ENCODE peak calls at places on chromosomes 16 and 17, in ten cellular contexts. D is mucosa of descending colon, B is PC-9, I is NCI-H1105, C is cardiac fibroblast, P is lung, X is GM19239, O is left ventricle myocardium inferior, N is neural progenitor cell, Q is psoas muscle. T is an unnamed sample.

GRCh38 chr16:9739301-9739700 is 442.9 kb downstream of the GRIN2A start:
- DNase-seq in N (no peak), D (no peak), C (no peak), I (no peak), B (no peak), O (no peak), P (no peak), X (no peak), Q (no peak), T (no peak)

GRCh38 chr17:47698749-47699535 is 5.0 kb downstream of the TBKBP1 start:
- DNase-seq in Q (peak; percentile 51), I (no peak), N (peak; percentile 75), B (peak; percentile 61), C (peak; percentile 63), D (peak; percentile 78), P (peak; percentile 70), O (peak; percentile 55), X (peak; percentile 87), T (no peak)

GRCh38 chr17:2700491-2701141 is 10.9 kb downstream of the CLUH start:
- DNase-seq in P (no peak), O (peak; percentile 10), N (no peak), C (no peak), Q (no peak), X (peak; percentile 6), D (peak; percentile 23), B (no peak), I (no peak), T (peak; percentile 56)

GRCh38 chr17:79039171-79039570 is 15.2 kb downstream of the C1QTNF1 start:
- DNase-seq in I (no peak), N (no peak), X (no peak), Q (no peak), B (no peak), C (no peak), P (no peak), O (no peak), D (peak; percentile 18), T (no peak)

GRCh38 chr16:82633964-82634600 is 7.3 kb downstream of the CDH13 start:
- DNase-seq in O (no peak), I (peak; percentile 78), D (peak; percentile 63), P (no peak), C (peak; percentile 57), B (no peak), X (no peak), N (no peak), Q (peak; percentile 55), T (peak; percentile 77)

GRCh38 chr17:70110443-70110880 is 35.4 kb downstream of the KCNJ16 start:
- DNase-seq in Q (no peak), X (no peak), C (peak; percentile 37), P (no peak), I (no peak), O (no peak), B (no peak), D (no peak), N (no peak), T (no peak)

GRCh38 chr16:55146939-55147338 is 177.1 kb upstream of the IRX6 start:
- DNase-seq in D (no peak), O (no peak), X (no peak), Q (no peak), B (no peak), I (no peak), C (no peak), P (no peak), N (peak; percentile 31), T (no peak)

GRCh38 chr16:2328428-2328827 is 12.1 kb downstream of the ABCA3 start:
- DNase-seq in N (no peak), C (no peak), B (no peak), P (no peak), X (no peak), O (no peak), I (no peak), D (no peak), Q (no peak), T (no peak)

GRCh38 chr17:1054656-1055055 is 57.7 kb downstream of the TIMM22 start:
- DNase-seq in N (no peak), Q (no peak), O (no peak), X (no peak), B (no peak), I (no peak), P (no peak), D (peak; percentile 16), C (no peak), T (no peak)

GRCh38 chr16:23164736-23165135 is 15.5 kb upstream of the USP31 start:
- DNase-seq in O (no peak), B (no peak), C (no peak), P (no peak), Q (no peak), N (no peak), D (no peak), X (no peak), I (no peak), T (no peak)

GRCh38 chr17:80777274-80777673 is 214.4 kb upstream of the CHMP6 start:
- DNase-seq in D (no peak), P (no peak), C (no peak), B (no peak), Q (no peak), X (no peak), O (no peak), I (no peak), N (no peak), T (no peak)

GRCh38 chr17:50240876-50241275 is 33.4 kb upstream of the TMEM92 start:
- DNase-seq in O (no peak), Q (no peak), C (peak; percentile 69), X (no peak), P (no peak), I (no peak), N (no peak), B (no peak), D (no peak), T (no peak)

T was measured in ascending aorta.